ENCODE peak calls at places on chromosomes 12 and 14, in ten cellular contexts. M, G, E, X, R, S, Y, H, C and Q are unnamed samples.

GRCh38 chr12:94207467-94208432 is 59.4 kb downstream of the PLXNC1 start:
- DNase-seq in G (no peak), C (no peak), X (no peak), H (no peak), S (no peak), M (no peak), E (peak), R (no peak), Y (peak), Q (no peak)

GRCh38 chr14:37171678-37172023 is 755 bp downstream of the SLC25A21 start:
- DNase-seq in E (no peak), S (no peak), M (no peak), G (no peak), Y (no peak), C (no peak), H (no peak), X (no peak), R (no peak), Q (no peak)

GRCh38 chr14:71579331-71579730 is 352.9 kb upstream of the RGS6 start:
- DNase-seq in Y (no peak), H (no peak), X (no peak), G (no peak), R (no peak), S (no peak), E (no peak), C (no peak), M (no peak), Q (no peak)

GRCh38 chr12:53465679-53466078 is 13.8 kb downstream of the PCBP2 start:
- DNase-seq in C (no peak), E (no peak), M (no peak), G (no peak), S (no peak), H (no peak), R (no peak), Y (no peak), X (no peak), Q (no peak)

GRCh38 chr14:71266994-71267636 is 359.9 kb downstream of the PCNX1 start:
- DNase-seq in E (no peak), G (no peak), S (no peak), X (no peak), R (no peak), Y (no peak), C (no peak), M (no peak), H (no peak), Q (no peak)

GRCh38 chr12:45546545-45546944 is 183.0 kb upstream of the ARID2 start:
- DNase-seq in H (no peak), Y (no peak), R (no peak), X (no peak), S (no peak), E (no peak), C (no peak), G (no peak), M (no peak), Q (no peak)

GRCh38 chr12:121467638-121468403 is 67.9 kb downstream of the RNF34 start:
- DNase-seq in S (no peak), H (peak), R (no peak), X (peak), C (peak), M (peak), E (no peak), Y (peak), G (peak), Q (no peak)

GRCh38 chr14:68676511-68676943 is 116.3 kb downstream of the ZFP36L1 start:
- DNase-seq in G (no peak), C (no peak), M (no peak), R (no peak), S (no peak), Y (no peak), H (no peak), X (no peak), E (peak), Q (no peak)

GRCh38 chr12:48379784-48380183 is 29.1 kb upstream of the ZNF641 start:
- DNase-seq in C (no peak), X (no peak), H (no peak), M (no peak), E (no peak), S (no peak), G (no peak), Y (no peak), R (no peak), Q (no peak)

GRCh38 chr12:42447371-42447786 is 121.4 kb downstream of the PPHLN1 start:
- DNase-seq in G (no peak), Y (no peak), R (no peak), E (no peak), H (peak), C (no peak), M (no peak), S (no peak), X (no peak), Q (no peak)

GRCh38 chr12:112219195-112219594 is 93.8 kb downstream of the TRAFD1 start:
- DNase-seq in G (no peak), S (no peak), C (no peak), X (no peak), Y (no peak), E (no peak), M (no peak), H (no peak), R (no peak), Q (no peak)

GRCh38 chr14:76953196-76953945 is 75.1 kb downstream of the IRF2BPL start:
- DNase-seq in C (peak), E (no peak), G (peak), S (peak), Y (peak), M (peak), H (no peak), R (peak), X (peak), Q (peak)

GRCh38 chr12:78712834-78713455 is 151.6 kb upstream of the SYT1 start:
- DNase-seq in E (no peak), Y (no peak), C (no peak), M (no peak), S (no peak), H (no peak), X (no peak), R (no peak), G (no peak), Q (no peak)

GRCh38 chr12:112096667-112097066 is 11.9 kb downstream of the NAA25 start:
- DNase-seq in R (no peak), S (no peak), G (no peak), E (no peak), H (no peak), C (no peak), X (no peak), Y (no peak), M (peak), Q (no peak)

GRCh38 chr12:52495385-52495784 is 2.3 kb upstream of the KRT6A start:
- DNase-seq in Y (no peak), S (no peak), R (no peak), C (no peak), X (no peak), E (peak), G (no peak), M (peak), H (peak), Q (peak)

GRCh38 chr14:75390183-75390582 is 37.6 kb upstream of the JDP2 start:
- DNase-seq in Y (no peak), H (no peak), R (no peak), S (no peak), M (no peak), C (no peak), G (no peak), X (no peak), E (no peak), Q (no peak)

GRCh38 chr12:115934046-115934445 is 343.4 kb downstream of the MED13L start:
- DNase-seq in H (no peak), R (no peak), C (no peak), S (peak), M (no peak), X (peak), G (peak), Y (no peak), E (no peak), Q (no peak)

GRCh38 chr12:52446346-52447045 is 5.5 kb downstream of the KRT6B start:
- DNase-seq in E (no peak), X (no peak), H (no peak), C (no peak), M (no peak), Y (no peak), S (no peak), G (no peak), R (no peak), Q (no peak)

GRCh38 chr14:51069065-51069464 is 25.8 kb downstream of the TRIM9 start:
- DNase-seq in R (no peak), S (no peak), X (no peak), E (no peak), C (no peak), G (no peak), M (peak), H (no peak), Y (no peak), Q (no peak)

GRCh38 chr14:105087963-105088811 is 23.0 kb upstream of the GPR132 start:
- DNase-seq in X (no peak), M (peak), E (no peak), H (peak), G (no peak), Y (no peak), R (peak), C (peak), S (peak), Q (peak)

GRCh38 chr14:32252030-32252670 is 49.1 kb upstream of the RNU6-8 start:
- DNase-seq in H (peak), X (peak), G (peak), Y (peak), E (peak), C (no peak), R (no peak), S (no peak), M (peak), Q (no peak)

GRCh38 chr14:41615011-41615595 is 8.4 kb downstream of the LRFN5 start:
- DNase-seq in H (no peak), G (no peak), X (no peak), S (no peak), R (no peak), C (no peak), Y (no peak), M (no peak), E (no peak), Q (no peak)

GRCh38 chr14:63650336-63650952 is 8.8 kb upstream of the WDR89 start:
- DNase-seq in S (no peak), H (no peak), G (no peak), R (no peak), E (no peak), M (no peak), Y (peak), X (no peak), C (no peak), Q (peak)
- H3K27ac ChIP-seq in S (no peak), H (no peak), G (no peak), R (no peak), E (no peak), M (no peak), Y (peak), X (no peak), C (no peak), Q (peak)

GRCh38 chr12:14307004-14307403 is 58.5 kb upstream of the ATF7IP start:
- DNase-seq in R (no peak), M (no peak), H (no peak), X (no peak), Y (no peak), C (no peak), E (no peak), S (no peak), G (no peak), Q (no peak)
- H3K4me3 ChIP-seq in R (no peak), M (no peak), H (no peak), X (no peak), Y (no peak), C (no peak), E (peak), S (no peak), G (no peak), Q (no peak)

GRCh38 chr12:88111074-88111652 is 30.7 kb downstream of the CEP290 start:
- DNase-seq in E (peak), G (no peak), S (no peak), R (no peak), H (no peak), M (peak), Y (no peak), X (no peak), C (no peak), Q (no peak)
- TF ChIP-seq CTCF in E (peak), G (peak), S (peak), R (peak), H (peak), M (peak), Y (peak), X (peak), C (no peak), Q (peak)

GRCh38 chr12:131091976-131092691 is 138.4 kb downstream of the ADGRD1 start:
- DNase-seq in X (no peak), H (no peak), E (no peak), M (no peak), G (no peak), S (no peak), Y (no peak), R (no peak), C (peak), Q (peak)
- H3K27ac ChIP-seq in X (no peak), H (no peak), E (no peak), M (no peak), G (no peak), S (no peak), Y (no peak), R (no peak), C (no peak), Q (no peak)

DNA sequence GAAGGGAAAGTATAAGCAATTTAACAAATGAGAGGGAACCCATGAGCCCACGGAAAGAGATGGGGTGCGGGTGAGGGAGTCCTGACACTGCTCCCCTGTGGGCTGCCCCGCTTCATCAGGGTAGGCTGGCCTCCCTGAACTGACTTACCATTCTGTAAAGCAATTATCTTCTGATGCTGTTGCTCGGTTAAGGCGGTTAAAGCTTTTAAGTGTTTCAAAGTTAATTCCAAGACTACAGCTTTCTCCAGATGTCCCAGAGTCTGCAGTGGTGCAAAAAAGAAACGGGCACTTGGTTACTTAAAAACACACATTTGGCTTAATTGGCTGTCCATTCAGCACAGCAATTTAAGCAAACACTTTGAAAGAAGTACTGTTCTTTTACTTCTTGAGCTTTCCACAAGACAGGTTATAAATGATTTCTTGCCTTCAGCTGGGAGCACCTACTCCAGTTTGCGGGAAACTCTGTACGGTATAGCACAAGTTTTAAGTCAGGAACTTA is 1.3 kb downstream of the BHLHE41 start:
- DNase-seq in C (no peak), E (no peak), G (no peak), X (no peak), Y (no peak), M (no peak), S (no peak), R (no peak), H (no peak), Q (no peak)
- H3K4me3 ChIP-seq in C (peak), E (no peak), G (peak), X (peak), Y (no peak), M (peak), S (peak), R (peak), H (peak), Q (peak)

GRCh38 chr12:124368421-124369032 is 73.6 kb downstream of the RFLNA start:
- DNase-seq in C (peak), G (no peak), Y (no peak), M (no peak), H (no peak), S (no peak), R (no peak), X (no peak), E (no peak), Q (no peak)
- TF ChIP-seq CTCF in C (no peak), G (no peak), Y (no peak), M (peak), H (peak), S (no peak), R (no peak), X (no peak), E (no peak), Q (no peak)

GRCh38 chr12:56722832-56723231 is 2.3 kb downstream of the NACA start:
- DNase-seq in G (no peak), X (no peak), S (no peak), H (no peak), C (no peak), Y (no peak), R (no peak), M (no peak), E (no peak), Q (no peak)
- H3K27ac ChIP-seq in G (peak), X (peak), S (peak), H (no peak), C (no peak), Y (no peak), R (peak), M (no peak), E (no peak), Q (no peak)

DNA sequence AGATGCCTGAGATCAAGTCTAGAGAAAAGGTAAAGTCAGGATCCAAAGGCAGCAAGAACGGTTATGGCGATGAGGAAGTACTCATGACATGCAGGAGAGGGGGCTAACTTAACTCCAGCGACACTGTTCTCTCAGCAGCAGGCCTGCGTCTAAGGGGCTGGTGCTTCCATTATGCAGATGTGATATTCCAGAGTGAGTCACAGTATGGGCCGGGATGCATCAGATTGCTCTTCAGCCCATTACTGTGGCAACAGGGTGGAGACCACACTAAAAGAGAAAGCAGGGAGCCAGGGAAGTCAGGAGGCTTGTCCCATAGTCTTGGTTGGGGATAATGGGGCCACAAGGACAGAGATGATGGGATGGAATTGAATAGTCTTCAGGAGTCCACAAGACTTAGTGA is 151.8 kb upstream of the NTF3 start:
- DNase-seq in E (no peak), G (no peak), M (no peak), S (no peak), C (no peak), R (no peak), Y (no peak), X (no peak), H (no peak), Q (no peak)
- H3K4me3 ChIP-seq in E (no peak), G (no peak), M (no peak), S (no peak), C (no peak), R (no peak), Y (no peak), X (no peak), H (no peak), Q (no peak)

GRCh38 chr12:131850856-131851559 is 22.8 kb downstream of the MMP17 start:
- DNase-seq in X (no peak), R (no peak), H (no peak), E (peak), G (peak), Y (no peak), M (peak), S (no peak), C (no peak), Q (no peak)
- TF ChIP-seq CTCF in X (peak), R (no peak), H (no peak), E (peak), G (peak), Y (no peak), M (peak), S (peak), C (peak), Q (no peak)

DNA sequence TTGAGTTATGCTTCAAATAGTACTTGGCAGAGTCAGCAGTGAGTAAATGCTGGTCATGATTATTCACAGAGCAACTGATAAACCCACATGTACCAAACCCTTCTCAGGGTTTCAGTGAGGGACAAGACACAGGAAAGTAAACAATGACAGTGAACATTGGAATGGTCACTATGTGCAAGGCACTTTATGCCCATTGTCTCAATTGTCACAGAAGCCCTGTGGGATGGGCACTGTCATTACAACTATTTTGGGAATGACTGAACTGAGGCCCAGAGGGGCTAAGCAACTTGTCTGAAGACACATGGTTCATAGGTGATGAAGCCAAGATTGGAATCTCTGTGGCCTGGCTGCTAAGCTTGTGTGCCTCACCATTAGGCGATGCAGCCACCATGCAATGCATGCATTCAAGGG is 238.5 kb downstream of the RBM19 start:
- DNase-seq in G (no peak), X (no peak), C (no peak), Y (no peak), M (peak), E (no peak), R (no peak), H (no peak), S (no peak), Q (no peak)
- H3K27ac ChIP-seq in G (no peak), X (no peak), C (no peak), Y (no peak), M (peak), E (no peak), R (no peak), H (no peak), S (no peak), Q (no peak)